ENCODE peak calls at places on chromosome 22, in nine cellular contexts. T is HFFc6, D is A549, V is GM10248, A is GM12864, K is lung, Y is Peyer's patch, C is mammary epithelial cell, N is fibroblast of pulmonary artery. X is an unnamed sample.
A peak's percentile ranks its signal among the peaks of the same experiment; 100 is the strongest.

GRCh38 chr22:22955276-22955798 is 67.7 kb downstream of the IGLL5 start:
- DNase-seq in A (no peak), Y (no peak), K (no peak), T (no peak), N (no peak), D (no peak), C (peak; percentile 45), V (no peak), X (no peak)

GRCh38 chr22:37231406-37232139 is 12.5 kb downstream of the RAC2 start:
- DNase-seq in Y (peak; percentile 37), A (no peak), N (no peak), K (no peak), T (no peak), C (no peak), D (no peak), V (no peak), X (no peak)

GRCh38 chr22:25774575-25775026 is 32.6 kb downstream of the MYO18B start:
- DNase-seq in D (no peak), N (no peak), V (peak; percentile 50), A (no peak), T (no peak), Y (no peak), K (no peak), C (no peak), X (no peak)

GRCh38 chr22:40183029-40183581 is 5.4 kb downstream of the TNRC6B start:
- DNase-seq in A (no peak), K (no peak), C (peak; percentile 50), V (no peak), N (peak; percentile 89), D (no peak), Y (no peak), T (peak; percentile 86), X (no peak)

GRCh38 chr22:24005201-24005600 is at the start of gene GSTT4:
- DNase-seq in A (no peak), C (no peak), N (peak; percentile 59), D (no peak), K (no peak), Y (no peak), V (no peak), T (no peak), X (no peak)

GRCh38 chr22:19398680-19399079 is 32.9 kb downstream of the HIRA start:
- DNase-seq in Y (no peak), V (no peak), C (no peak), T (no peak), D (no peak), A (no peak), K (no peak), N (no peak), X (no peak)

GRCh38 chr22:24744638-24745037 is 29.9 kb downstream of the PIWIL3 start:
- DNase-seq in T (no peak), Y (no peak), K (no peak), D (no peak), V (no peak), C (no peak), N (peak; percentile 26), A (no peak), X (no peak)

GRCh38 chr22:50299724-50300619 is 7.5 kb downstream of the PLXNB2 start:
- DNase-seq in T (no peak), V (no peak), K (no peak), A (no peak), Y (peak; percentile 98), C (no peak), D (no peak), N (no peak), X (no peak)

GRCh38 chr22:23520875-23521441 is 59.1 kb downstream of the IGLL1 start:
- DNase-seq in C (no peak), A (no peak), N (peak; percentile 64), T (peak; percentile 55), K (no peak), D (peak; percentile 15), Y (peak; percentile 64), V (no peak), X (peak; percentile 4)

GRCh38 chr22:29308791-29309262 is 2.4 kb downstream of the GAS2L1 start:
- DNase-seq in V (peak; percentile 31), C (peak; percentile 88), T (no peak), N (peak; percentile 81), K (no peak), Y (no peak), D (no peak), A (no peak), X (no peak)

GRCh38 chr22:38239101-38239761 is 33.6 kb downstream of the TMEM184B start:
- DNase-seq in T (peak; percentile 96), N (peak; percentile 83), C (peak; percentile 52), V (no peak), D (peak; percentile 40), K (peak; percentile 79), A (no peak), Y (no peak), X (peak; percentile 79)
- TF ChIP-seq CTCF in T (peak; percentile 54), N (peak; percentile 33), C (no peak), V (no peak), D (peak; percentile 21), K (no peak), A (no peak), Y (no peak), X (peak; percentile 38)

DNA sequence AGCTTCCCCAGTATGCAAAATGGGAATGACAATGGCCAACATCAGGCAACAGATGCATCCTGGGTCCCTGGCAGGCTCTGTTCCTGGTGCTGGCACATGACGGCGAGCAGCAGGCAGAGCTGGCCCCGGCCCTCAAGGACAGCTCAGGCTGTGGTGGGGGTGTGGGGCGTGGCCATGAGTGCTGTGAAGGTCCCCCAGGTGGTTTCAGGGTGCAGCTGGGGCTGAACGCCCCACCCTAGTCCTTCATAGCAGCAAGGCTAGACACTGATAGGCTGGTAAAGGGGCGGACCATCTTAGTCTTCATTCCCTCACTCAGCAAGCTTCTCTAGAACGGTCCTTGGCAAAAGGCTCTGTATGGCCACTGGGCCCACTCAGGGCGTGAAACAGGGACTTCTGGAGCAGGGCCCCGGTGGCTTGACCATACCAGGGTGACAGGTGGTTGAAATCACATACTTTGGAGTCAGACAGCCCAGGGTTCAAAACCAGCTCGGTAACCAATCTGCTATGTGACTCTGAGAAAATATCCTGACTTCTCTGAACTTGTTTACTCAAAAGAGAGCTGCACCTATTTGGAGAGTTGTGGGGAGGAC is 15.1 kb downstream of the NPTXR start:
- DNase-seq in K (no peak), N (no peak), Y (peak; percentile 21), C (no peak), V (no peak), T (no peak), D (no peak), A (no peak), X (no peak)
- TF ChIP-seq CTCF in K (no peak), N (no peak), Y (no peak), C (no peak), V (no peak), T (no peak), D (no peak), A (no peak), X (no peak)

DNA sequence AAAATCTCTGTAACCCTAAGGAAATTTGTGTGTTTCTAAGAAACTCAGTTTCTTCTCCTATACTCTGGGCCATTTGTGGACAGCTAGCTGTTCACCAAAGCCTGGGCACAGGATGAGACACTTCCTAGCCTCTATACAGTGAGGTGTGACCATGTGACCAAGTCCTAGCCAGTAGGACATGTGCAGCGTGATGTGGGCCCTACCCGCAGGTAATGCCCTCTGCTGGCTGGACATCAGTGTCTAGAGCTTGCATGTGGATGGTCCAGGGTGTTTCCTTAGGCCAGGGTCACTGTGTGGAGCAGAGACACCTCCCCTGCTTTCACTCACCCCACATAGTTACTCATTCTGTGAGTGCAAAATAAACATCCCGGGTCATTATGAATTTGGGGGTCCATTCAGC is 100.5 kb downstream of the LARGE1 start:
- DNase-seq in K (no peak), Y (no peak), V (no peak), T (no peak), N (no peak), D (no peak), C (no peak), A (no peak), X (no peak)
- TF ChIP-seq CTCF in K (no peak), Y (no peak), V (no peak), T (no peak), N (no peak), D (no peak), C (no peak), A (no peak), X (no peak)

GRCh38 chr22:46110215-46110614 is 40.1 kb upstream of the PPARA start:
- DNase-seq in V (no peak), D (no peak), N (no peak), C (peak; percentile 70), K (no peak), Y (no peak), A (no peak), T (no peak), X (no peak)

GRCh38 chr22:46109474-46110003 is 40.8 kb upstream of the PPARA start:
- DNase-seq in A (no peak), K (no peak), N (no peak), V (no peak), C (no peak), D (no peak), Y (no peak), T (no peak), X (no peak)

GRCh38 chr22:46107089-46107664 is 43.1 kb upstream of the PPARA start:
- DNase-seq in V (no peak), D (no peak), N (no peak), T (no peak), Y (peak; percentile 78), K (no peak), A (no peak), C (peak; percentile 64), X (no peak)

GRCh38 chr22:46107753-46108563 is 42.4 kb upstream of the PPARA start:
- DNase-seq in C (peak; percentile 56), Y (no peak), D (no peak), N (no peak), V (no peak), T (peak; percentile 25), K (no peak), A (no peak), X (no peak)

GRCh38 chr22:46108564-46109473 is 41.5 kb upstream of the PPARA start:
- DNase-seq in V (no peak), T (peak; percentile 44), K (no peak), Y (no peak), A (no peak), N (peak; percentile 31), C (peak; percentile 58), D (no peak), X (no peak)
- TF ChIP-seq CTCF in V (no peak), T (peak; percentile 54), K (no peak), Y (no peak), A (no peak), N (no peak), C (no peak), D (no peak), X (peak; percentile 5)

GRCh38 chr22:44623771-44624510 is 78.1 kb upstream of the PRR5 start:
- DNase-seq in V (no peak), N (peak; percentile 50), A (no peak), Y (no peak), T (no peak), C (no peak), K (no peak), D (peak; percentile 30), X (no peak)
- TF ChIP-seq CTCF in V (peak; percentile 29), N (peak; percentile 60), A (no peak), Y (no peak), T (peak; percentile 65), C (peak; percentile 45), K (no peak), D (peak; percentile 65), X (peak; percentile 51)

DNA sequence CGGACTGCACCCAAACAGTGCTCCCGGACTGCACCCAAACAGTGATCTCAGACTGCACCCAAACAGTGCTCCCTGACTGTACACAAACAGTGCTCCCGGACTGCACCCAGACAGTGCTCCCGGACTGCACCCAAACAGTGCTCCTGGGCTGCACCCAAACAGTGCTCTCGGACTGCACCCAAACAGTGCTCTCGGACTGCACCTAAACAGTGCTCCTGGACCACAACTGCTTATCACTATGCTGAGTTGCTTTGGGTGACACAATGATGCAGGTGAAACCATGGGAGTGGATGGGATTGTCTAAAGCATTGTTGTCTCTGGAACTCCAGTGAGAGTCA is 90.4 kb downstream of the FBXO7 start:
- DNase-seq in C (no peak), K (no peak), Y (no peak), V (no peak), D (no peak), T (no peak), A (no peak), N (no peak), X (no peak)
- TF ChIP-seq CTCF in C (no peak), K (no peak), Y (no peak), V (no peak), D (no peak), T (no peak), A (no peak), N (no peak), X (no peak)

X was measured in AG09319.